ENCODE peak calls at places on chromosomes 3 and 15, in five cellular contexts. K is suprapubic skin, W is HCT116, A is K562, I is testis. N is an unnamed sample.

GRCh38 chr3:152254031-152254430 is 14.7 kb upstream of the MBNL1 start:
- DNase-seq in K (no peak), W (no peak), A (no peak), I (no peak), N (no peak)

GRCh38 chr15:67165653-67166260 is 88.7 kb downstream of the AAGAB start:
- DNase-seq in K (no peak), W (no peak), A (no peak), I (no peak), N (no peak)

GRCh38 chr15:98035134-98035533 is 74.6 kb downstream of the ARRDC4 start:
- DNase-seq in K (no peak), W (no peak), A (no peak), I (no peak), N (no peak)

GRCh38 chr3:130779031-130779430 is 32.4 kb upstream of the PIK3R4 start:
- DNase-seq in K (no peak), W (no peak), A (no peak), I (no peak), N (no peak)

GRCh38 chr3:185283374-185283935 is 29.6 kb upstream of the EHHADH start:
- DNase-seq in K (no peak), W (peak; percentile 4), A (no peak), I (no peak), N (no peak)

GRCh38 chr3:76310059-76310458 is 524.7 kb upstream of the ZNF717 start:
- DNase-seq in K (no peak), W (no peak), A (no peak), I (no peak), N (no peak)

GRCh38 chr15:58588096-58588495 is 156.3 kb downstream of the LIPC start:
- DNase-seq in K (no peak), W (no peak), A (no peak), I (no peak), N (no peak)

GRCh38 chr3:188594137-188594536 is 440.2 kb downstream of the LPP start:
- DNase-seq in K (no peak), W (no peak), A (no peak), I (no peak), N (no peak)

GRCh38 chr15:50556642-50557371 is 10.3 kb upstream of the USP50 start:
- DNase-seq in K (no peak), W (no peak), A (no peak), I (no peak), N (no peak)

GRCh38 chr3:149489060-149489690 is 14.7 kb downstream of the TM4SF4 start:
- DNase-seq in K (no peak), W (peak; percentile 39), A (peak; percentile 10), I (no peak), N (no peak)

GRCh38 chr3:195698325-195699147 is 22.2 kb upstream of the MUC20 start:
- DNase-seq in K (no peak), W (no peak), A (no peak), I (no peak), N (no peak)

GRCh38 chr3:106707347-106707746 is 669.9 kb upstream of the CCDC54 start:
- DNase-seq in K (no peak), W (no peak), A (no peak), I (no peak), N (no peak)

GRCh38 chr3:115062412-115062956 is 84.6 kb downstream of the ZBTB20 start:
- DNase-seq in K (no peak), W (no peak), A (no peak), I (no peak), N (no peak)

GRCh38 chr3:177679568-177680441 is 482.5 kb upstream of the TBL1XR1 start:
- DNase-seq in K (no peak), W (no peak), A (peak; percentile 68), I (no peak), N (peak; percentile 56)

GRCh38 chr3:190333961-190334360 is 11.7 kb upstream of the CLDN1 start:
- DNase-seq in K (no peak), W (no peak), A (no peak), I (no peak), N (no peak)

GRCh38 chr15:60102748-60103147 is 98.6 kb downstream of the FOXB1 start:
- DNase-seq in K (no peak), W (no peak), A (no peak), I (no peak), N (no peak)

GRCh38 chr3:125052671-125053303 is 3.0 kb downstream of the HEG1 start:
- DNase-seq in K (no peak), W (no peak), A (no peak), I (no peak), N (no peak)

GRCh38 chr3:129868912-129869311 is 24.6 kb downstream of the TMCC1 start:
- DNase-seq in K (no peak), W (no peak), A (no peak), I (no peak), N (no peak)

GRCh38 chr3:141407043-141407442 is 38.7 kb downstream of the ZBTB38 start:
- DNase-seq in K (no peak), W (no peak), A (no peak), I (no peak), N (peak; percentile 70)

GRCh38 chr3:73056365-73057150 is 4.9 kb upstream of the EBLN2 start:
- DNase-seq in K (no peak), W (peak; percentile 32), A (peak; percentile 37), I (no peak), N (no peak)

GRCh38 chr3:21330293-21330692 is 420.7 kb downstream of the ZNF385D start:
- DNase-seq in K (no peak), W (no peak), A (no peak), I (no peak), N (no peak)

GRCh38 chr15:96670389-96670788 is 339.9 kb downstream of the NR2F2 start:
- DNase-seq in K (no peak), W (no peak), A (no peak), I (no peak), N (no peak)

GRCh38 chr3:129439381-129439816 is 349 bp downstream of the MBD4 start:
- DNase-seq in K (peak; percentile 83), W (no peak), A (peak; percentile 67), I (peak; percentile 63), N (peak; percentile 58)

GRCh38 chr3:135040321-135041110 is 245.5 kb downstream of the EPHB1 start:
- DNase-seq in K (no peak), W (no peak), A (no peak), I (no peak), N (no peak)

GRCh38 chr3:109050591-109051167 is 67.3 kb downstream of the MORC1 start:
- DNase-seq in K (no peak), W (peak; percentile 39), A (peak; percentile 20), I (no peak), N (no peak)

GRCh38 chr3:94062513-94063404 is at the start of the genes DHFR2 and NSUN3:
- DNase-seq in K (peak; percentile 94), W (peak; percentile 95), A (peak; percentile 94), I (peak; percentile 96), N (peak; percentile 88)
- TF ChIP-seq POLR2A in K (no peak), W (peak; percentile 64), A (peak; percentile 85), I (no peak), N (peak; percentile 60)

DNA sequence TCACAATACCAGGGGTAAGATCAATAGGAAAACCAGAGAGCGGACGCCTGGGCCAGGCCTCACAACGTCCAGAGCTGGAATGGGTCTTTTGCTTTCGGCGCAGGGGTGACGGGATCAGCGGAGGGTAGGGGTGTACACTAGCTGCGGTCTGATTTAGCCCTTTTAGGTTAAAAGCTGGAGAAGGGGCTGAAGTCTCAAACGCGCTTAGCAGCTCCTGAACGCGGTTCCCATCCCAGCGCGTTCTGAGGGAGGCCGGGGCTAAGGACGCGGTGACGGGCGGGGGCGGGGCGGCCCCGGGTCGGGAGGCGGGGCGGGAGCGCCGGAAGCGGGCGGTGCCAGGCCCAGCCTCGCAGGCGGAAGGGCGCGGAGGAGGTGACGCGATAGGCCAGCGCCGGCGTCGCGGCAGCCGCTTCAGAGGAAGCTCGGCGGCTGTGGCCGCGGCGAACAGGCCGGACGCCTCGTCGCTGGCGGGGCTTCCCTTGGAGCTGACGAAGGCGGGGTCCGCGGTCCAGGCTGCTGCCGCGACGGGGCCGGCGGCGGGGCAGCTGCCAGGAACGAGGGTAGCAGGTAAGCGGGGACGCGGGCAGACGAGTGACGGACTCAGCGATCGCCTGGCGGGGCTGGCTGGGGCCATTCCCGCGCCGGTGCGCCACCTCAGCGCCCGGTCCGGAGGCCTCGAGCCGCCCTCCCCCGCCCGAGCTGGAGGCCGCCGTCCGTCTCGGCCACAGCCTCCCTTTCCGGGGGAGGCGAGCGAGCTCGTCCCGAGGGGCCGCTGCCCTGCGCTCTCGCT is at the start of gene SENP5:
- DNase-seq in K (peak; percentile 92), W (peak; percentile 62), A (peak; percentile 95), I (peak; percentile 94), N (peak; percentile 91)
- TF ChIP-seq CTCF in K (no peak), W (no peak), A (peak; percentile 0), I (no peak), N (no peak)

DNA sequence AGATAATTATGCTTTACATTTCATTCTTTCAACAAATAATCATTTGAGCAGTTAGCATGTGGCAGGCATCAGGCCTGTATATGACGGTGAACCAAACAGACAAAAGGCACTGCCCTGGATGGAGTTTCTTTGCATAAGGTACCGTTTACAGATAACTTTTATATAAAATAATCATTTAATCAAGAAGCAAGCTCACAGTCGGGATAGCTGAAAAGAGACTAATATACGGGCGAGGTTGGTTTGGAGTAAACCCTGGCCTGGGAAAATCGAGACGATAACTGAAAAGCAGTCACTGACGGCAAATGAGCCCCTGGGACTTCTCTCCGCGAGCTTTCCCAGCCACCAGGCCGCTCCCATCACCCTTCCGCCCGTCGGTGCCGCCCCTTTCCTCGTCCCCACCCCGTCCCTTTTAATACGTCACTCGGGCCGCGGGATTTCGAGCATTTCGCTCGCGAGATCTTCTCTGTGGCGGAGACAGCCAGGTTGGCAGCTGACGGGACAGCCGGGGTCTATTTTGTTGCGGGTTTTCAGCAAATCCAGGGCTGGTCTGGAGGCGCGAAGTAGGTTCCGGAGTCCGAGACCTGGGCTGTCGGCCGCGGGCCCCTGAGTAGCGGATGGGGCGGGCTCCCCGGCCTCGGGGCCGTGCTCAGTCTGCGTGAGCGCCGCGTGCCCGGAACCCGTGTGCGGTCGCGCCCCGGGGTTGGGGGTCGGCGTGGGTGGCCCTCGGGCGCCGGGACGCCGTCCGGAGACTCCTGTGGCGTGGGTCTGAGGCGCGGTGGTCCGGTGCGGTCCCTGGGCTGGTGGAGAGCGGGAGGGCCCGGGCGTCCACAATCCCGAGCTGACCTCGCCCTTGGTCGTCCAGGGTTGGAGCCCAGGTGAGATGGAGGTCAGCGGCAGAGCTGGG is at the start of gene NMD3:
- DNase-seq in K (peak; percentile 97), W (peak; percentile 87), A (peak; percentile 95), I (peak; percentile 97), N (peak; percentile 95)
- TF ChIP-seq POLR2A in K (no peak), W (peak; percentile 61), A (peak; percentile 94), I (peak; percentile 73), N (peak; percentile 76)

GRCh38 chr15:91711384-91712082 is 142.0 kb upstream of the SLCO3A1 start:
- DNase-seq in K (no peak), W (no peak), A (no peak), I (no peak), N (no peak)

GRCh38 chr15:91704343-91704742 is 149.2 kb upstream of the SLCO3A1 start:
- DNase-seq in K (no peak), W (no peak), A (no peak), I (no peak), N (no peak)

GRCh38 chr15:91710072-91710471 is 143.4 kb upstream of the SLCO3A1 start:
- DNase-seq in K (no peak), W (no peak), A (no peak), I (no peak), N (no peak)

GRCh38 chr15:91706366-91707032 is 147.0 kb upstream of the SLCO3A1 start:
- DNase-seq in K (peak; percentile 87), W (peak; percentile 49), A (peak; percentile 71), I (peak; percentile 92), N (peak; percentile 78)
- TF ChIP-seq CTCF in K (peak; percentile 94), W (peak; percentile 95), A (peak; percentile 79), I (peak; percentile 91), N (peak; percentile 87)